ENCODE peak calls at places on chromosomes 5 and 9, in seven cellular contexts. L is mucosa of descending colon, G is Panc1, B is HCT116, H is spleen, K is GM06990, Z is MM.1S. V is an unnamed sample. For H3K36me3, the result is how much of the 10 kb centered on the place peaks cover.

GRCh38 chr9:134820901-134821300 is 59.7 kb upstream of the FCN2 start:
- DNase-seq in L (no peak), G (no peak), B (no peak), H (no peak), K (no peak), Z (no peak), V (no peak)

GRCh38 chr5:95841914-95842812 is 19.6 kb upstream of the GLRX start:
- DNase-seq in L (peak), G (no peak), B (no peak), H (no peak), K (no peak), Z (no peak), V (peak)

GRCh38 chr5:151740336-151740942 is 18.0 kb downstream of the ATOX1 start:
- DNase-seq in L (peak), G (peak), B (no peak), H (no peak), K (no peak), Z (peak), V (peak)

GRCh38 chr9:95004452-95005275 is 278.2 kb downstream of the AOPEP start:
- DNase-seq in L (peak), G (no peak), B (no peak), H (peak), K (peak), Z (peak), V (no peak)

GRCh38 chr5:78504726-78505431 is 143.7 kb downstream of the LHFPL2 start:
- DNase-seq in L (peak), G (no peak), B (peak), H (no peak), K (no peak), Z (no peak), V (peak)

GRCh38 chr9:132744881-132745761 is 74.9 kb downstream of the GTF3C4 start:
- DNase-seq in L (no peak), G (no peak), B (no peak), H (peak), K (no peak), Z (no peak), V (no peak)

GRCh38 chr5:149635394-149635793 is 54.1 kb downstream of the ARHGEF37 start:
- DNase-seq in L (no peak), G (no peak), B (no peak), H (no peak), K (no peak), Z (no peak), V (peak)

GRCh38 chr5:139110526-139111168 is 87.5 kb downstream of the SIL1 start:
- DNase-seq in L (no peak), G (no peak), B (no peak), H (no peak), K (no peak), Z (no peak), V (no peak)

DNA sequence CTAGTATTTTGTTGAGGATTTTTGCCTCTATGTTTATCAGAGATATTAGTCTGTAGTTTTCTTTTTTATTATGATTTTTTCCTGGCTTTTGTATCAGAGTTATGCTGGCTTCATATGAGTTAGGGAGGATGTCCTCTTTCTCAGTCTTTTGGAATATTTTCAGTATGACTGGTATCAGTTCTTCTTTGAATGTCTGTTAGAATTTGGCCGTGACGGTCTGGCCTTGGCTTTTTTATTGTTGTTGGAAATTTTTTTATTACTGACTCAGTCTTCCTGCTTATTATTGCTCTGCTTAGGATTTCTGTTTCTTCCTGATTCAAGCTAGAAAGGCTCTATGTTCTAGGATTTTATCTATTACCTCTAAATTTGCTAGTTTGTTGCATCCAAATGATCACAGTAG is 421.9 kb downstream of the CDH10 start:
- DNase-seq in L (no peak), G (no peak), B (no peak), H (no peak), K (no peak), Z (no peak), V (no peak)
- TF ChIP-seq CTCF in L (no peak), G (no peak), B (no peak), H (no peak), K (no peak), Z (no peak), V (no peak)

DNA sequence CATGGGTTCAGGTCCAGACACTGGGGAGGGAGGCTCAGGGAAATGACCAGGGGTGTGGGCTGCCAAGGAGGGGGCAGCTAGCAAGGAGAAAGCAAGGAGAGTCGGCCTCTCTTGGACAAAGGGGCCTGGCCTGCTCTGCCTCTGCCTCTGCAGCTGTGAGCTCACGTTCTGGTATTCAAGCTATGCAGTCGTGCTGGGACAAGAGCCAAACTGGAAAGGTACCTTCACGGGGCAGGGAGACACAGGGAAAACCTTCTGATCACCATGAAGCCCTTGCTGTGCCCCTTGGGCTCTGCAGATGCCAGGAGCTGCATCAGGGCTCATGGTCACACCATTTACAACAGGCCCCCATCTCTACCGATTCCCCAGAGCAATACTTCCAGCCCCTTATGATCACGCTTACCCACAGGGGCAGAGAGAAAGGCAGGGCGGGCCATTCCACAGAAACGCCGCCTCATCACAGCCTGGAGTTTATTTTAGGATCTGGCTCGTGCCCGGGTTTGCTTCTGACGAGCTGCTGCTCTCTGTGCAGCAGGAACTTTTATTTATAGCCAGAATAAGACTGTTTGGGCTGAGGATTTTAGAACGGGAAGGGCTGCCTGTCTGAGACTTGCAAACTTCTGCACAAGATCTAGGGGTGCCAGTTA is 63.3 kb downstream of the PRRT1B start:
- DNase-seq in L (peak), G (peak), B (peak), H (no peak), K (no peak), Z (no peak), V (peak)
- H3K36me3 ChIP-seq in L (under half), G (under half), B (under half), H (under half), K (half or more), Z (under half), V (under half)

DNA sequence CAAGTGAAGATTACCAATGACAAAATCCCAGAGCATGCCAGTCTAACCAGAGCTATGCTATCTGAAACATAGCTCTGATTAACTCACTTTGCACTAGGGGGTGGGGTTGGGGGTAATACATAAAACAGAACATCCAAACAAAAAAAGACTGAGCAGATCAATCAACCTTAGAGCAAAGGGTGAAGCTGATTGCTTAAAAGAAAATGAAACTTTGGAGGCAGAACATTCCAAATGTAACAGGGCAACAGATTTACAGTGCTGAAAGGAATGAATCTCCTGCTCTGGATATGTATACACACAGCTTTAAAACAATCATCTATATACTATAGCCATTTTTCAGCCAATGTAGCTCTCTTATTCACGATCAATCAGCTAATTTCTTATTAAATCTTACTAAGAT is 4.9 kb downstream of the IL6ST start:
- DNase-seq in L (no peak), G (no peak), B (no peak), H (no peak), K (no peak), Z (peak), V (no peak)
- H3K4me3 ChIP-seq in L (no peak), G (no peak), B (no peak), H (peak), K (no peak), Z (peak), V (no peak)

DNA sequence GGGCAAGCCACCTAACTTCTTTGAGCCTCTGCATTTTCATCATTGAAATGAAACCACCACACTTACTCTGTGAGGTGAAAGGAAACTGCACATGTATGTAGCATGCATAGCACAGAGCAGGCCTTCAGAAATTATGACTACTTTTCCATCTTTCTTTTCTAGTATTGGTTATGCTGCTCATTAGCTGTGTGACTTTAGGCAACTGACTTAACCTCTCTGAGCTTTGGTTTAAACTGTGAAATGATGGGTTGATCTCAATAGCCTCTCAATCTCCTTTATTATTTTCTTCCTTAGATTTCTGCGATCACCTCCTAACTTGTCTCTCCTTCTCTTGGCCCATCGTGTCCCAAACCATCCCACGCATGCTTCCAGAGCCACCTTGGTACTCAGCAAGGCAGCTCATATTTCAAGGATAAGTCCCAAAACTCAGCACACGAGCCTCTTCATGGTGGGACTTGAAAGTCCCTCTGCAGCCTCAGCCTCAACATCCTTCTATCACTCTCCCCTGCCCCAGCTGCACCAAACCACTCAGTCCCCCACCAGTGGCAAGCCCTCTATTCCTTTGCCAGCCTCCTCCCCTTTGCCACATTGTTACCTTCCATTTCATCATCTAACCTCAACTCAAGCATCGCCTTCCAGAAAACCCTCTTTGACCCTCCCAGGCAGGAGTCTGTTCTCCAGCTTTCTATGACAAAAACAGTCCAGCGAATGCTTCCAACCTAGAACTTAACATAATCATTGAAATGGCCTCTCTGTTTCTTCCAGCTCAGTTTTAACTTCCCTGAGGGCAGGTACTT is 60.3 kb upstream of the DNAH5 start:
- DNase-seq in L (no peak), G (no peak), B (no peak), H (no peak), K (no peak), Z (no peak), V (no peak)
- TF ChIP-seq CTCF in L (no peak), G (no peak), B (no peak), H (no peak), K (no peak), Z (no peak), V (no peak)

GRCh38 chr9:127053908-127054307 is 68.5 kb downstream of the ANGPTL2 start:
- DNase-seq in L (no peak), G (no peak), B (no peak), H (no peak), K (no peak), Z (no peak), V (no peak)
- H3K36me3 ChIP-seq in L (under half), G (under half), B (under half), H (under half), K (under half), Z (under half), V (under half)

V was measured in bronchial epithelial cell.